ENCODE peak calls at places on chromosome 12, in ten cellular contexts. S is left cardiac atrium; C is activated T-helper 1 cell treated with Interleukin-2 at 50 U/mL for 16 hours; M is AG04450; Y is activated effector memory CD4-positive, alpha-beta T cell treated with Interleukin-2 at 50 U/mL for 16 hours; O is Jurkat, Clone E6-1; E is non-pigmented ciliary epithelial cell; H is iPS DF 19.7; K is stimulated activated CD8-positive, alpha-beta memory T cell treated with anti-CD3 and anti-CD28 coated beads, Interleukin-2, amount 100 ng/mL, for 48 hours; R is adipocyte. B is an unnamed sample.

GRCh38 chr12:95470300-95470699 is 3.7 kb upstream of the METAP2 start:
- DNase-seq in S (no peak), C (no peak), M (no peak), Y (no peak), O (no peak), E (no peak), H (no peak), K (no peak), R (no peak), B (no peak)

GRCh38 chr12:132529156-132529839 is 39.3 kb downstream of the FBRSL1 start:
- DNase-seq in S (no peak), C (no peak), M (no peak), Y (no peak), O (no peak), E (no peak), H (no peak), K (no peak), R (no peak), B (no peak)

GRCh38 chr12:43131304-43131703 is 420.7 kb downstream of the ADAMTS20 start:
- DNase-seq in S (no peak), C (no peak), M (no peak), Y (no peak), O (no peak), E (no peak), H (peak), K (no peak), R (no peak), B (no peak)

GRCh38 chr12:12533238-12533829 is 29.3 kb downstream of the DUSP16 start:
- DNase-seq in S (peak), C (no peak), M (no peak), Y (no peak), O (no peak), E (no peak), H (no peak), K (no peak), R (peak), B (no peak)

GRCh38 chr12:130775953-130776856 is 60.1 kb upstream of the RIMBP2 start:
- DNase-seq in S (peak), C (peak), M (peak), Y (peak), O (no peak), E (peak), H (no peak), K (peak), R (peak), B (peak)

GRCh38 chr12:47383942-47384341 is 304.2 kb upstream of the AMIGO2 start:
- DNase-seq in S (no peak), C (no peak), M (peak), Y (no peak), O (no peak), E (no peak), H (no peak), K (no peak), R (peak), B (no peak)

GRCh38 chr12:132710062-132710421 is 600 bp upstream of the PGAM5 start:
- DNase-seq in S (no peak), C (peak), M (no peak), Y (peak), O (no peak), E (no peak), H (no peak), K (no peak), R (peak), B (no peak)

GRCh38 chr12:96015672-96016071 is 19.5 kb upstream of the HAL start:
- DNase-seq in S (no peak), C (no peak), M (no peak), Y (no peak), O (no peak), E (no peak), H (no peak), K (no peak), R (peak), B (no peak)

GRCh38 chr12:122471324-122472226 is 29.2 kb downstream of the ZCCHC8 start:
- DNase-seq in S (no peak), C (no peak), M (peak), Y (no peak), O (peak), E (peak), H (no peak), K (no peak), R (peak), B (peak)

GRCh38 chr12:4302881-4303280 is 18.1 kb upstream of the TIGAR start:
- DNase-seq in S (no peak), C (no peak), M (no peak), Y (no peak), O (no peak), E (no peak), H (no peak), K (no peak), R (no peak), B (no peak)

B was measured in hippocampal formation.